ENCODE peak calls at places on chromosome 15, in nine cellular contexts. L is astrocyte of the spinal cord, T is A549, N is sigmoid colon, Z is IMR-90, I is lung, S is gastrocnemius medialis, B is PC-3, K is A673. Y is an unnamed sample.

GRCh38 chr15:79025802-79026201 is 64.8 kb downstream of the RASGRF1 start:
- DNase-seq in S (no peak), B (no peak), K (no peak), Z (no peak), L (no peak), T (no peak), N (no peak), I (no peak), Y (no peak)

GRCh38 chr15:36888018-36888992 is 212.0 kb downstream of the MEIS2 start:
- DNase-seq in T (no peak), B (no peak), L (no peak), Z (no peak), K (no peak), I (no peak), N (no peak), S (no peak), Y (no peak)

GRCh38 chr15:89200182-89200581 is 21.2 kb downstream of the RLBP1 start:
- DNase-seq in L (no peak), S (no peak), K (no peak), B (no peak), Z (no peak), I (no peak), T (no peak), N (no peak), Y (no peak)

GRCh38 chr15:31975446-31976229 is 54.7 kb upstream of the CHRNA7 start:
- DNase-seq in N (no peak), I (no peak), T (no peak), B (peak), L (no peak), S (no peak), Z (no peak), K (peak), Y (no peak)

GRCh38 chr15:40929730-40930429 is 740 bp downstream of the DLL4 start:
- DNase-seq in L (peak), K (no peak), I (peak), N (no peak), S (no peak), B (peak), Z (peak), T (no peak), Y (peak)

GRCh38 chr15:98942966-98943584 is 64.5 kb downstream of the PGPEP1L start:
- DNase-seq in Z (no peak), K (no peak), S (no peak), I (no peak), L (no peak), N (no peak), B (no peak), T (no peak), Y (no peak)

GRCh38 chr15:72369964-72370363 is 5.8 kb downstream of the HEXA start:
- DNase-seq in B (no peak), K (no peak), S (no peak), L (no peak), Z (no peak), N (no peak), I (no peak), T (no peak), Y (no peak)

GRCh38 chr15:100114100-100114499 is 227.7 kb downstream of the ADAMTS17 start:
- DNase-seq in I (no peak), T (no peak), N (peak), S (no peak), K (no peak), L (peak), Z (peak), B (no peak), Y (peak)

GRCh38 chr15:42736178-42736792 is 643 bp downstream of the CDAN1 start:
- DNase-seq in S (no peak), L (peak), N (peak), T (peak), K (peak), Z (no peak), B (peak), I (no peak), Y (no peak)

GRCh38 chr15:71250936-71251468 is 135.7 kb downstream of the THSD4 start:
- DNase-seq in T (no peak), I (no peak), L (no peak), S (no peak), Z (no peak), K (no peak), N (no peak), B (no peak), Y (no peak)

GRCh38 chr15:35362195-35362829 is 183.7 kb downstream of the DPH6 start:
- DNase-seq in I (no peak), S (no peak), B (no peak), K (no peak), N (no peak), Z (peak), T (no peak), L (peak), Y (no peak)

GRCh38 chr15:40595773-40596172 is 1.7 kb downstream of the KNL1 start:
- DNase-seq in K (peak), B (peak), Z (no peak), T (no peak), L (no peak), I (no peak), S (no peak), N (no peak), Y (no peak)

GRCh38 chr15:62209322-62209721 is 44.2 kb upstream of the C2CD4B start:
- DNase-seq in S (no peak), Z (no peak), K (no peak), N (no peak), B (no peak), T (no peak), I (no peak), L (no peak), Y (no peak)

GRCh38 chr15:55917881-55918296 is 75.5 kb downstream of the NEDD4 start:
- DNase-seq in Z (peak), B (peak), L (peak), T (peak), N (no peak), K (peak), I (no peak), S (peak), Y (no peak)

GRCh38 chr15:96115642-96116041 is 214.9 kb upstream of the NR2F2 start:
- DNase-seq in L (peak), T (no peak), B (peak), S (no peak), K (no peak), Z (peak), I (no peak), N (no peak), Y (no peak)
- H3K4me3 ChIP-seq in L (no peak), T (no peak), B (no peak), S (no peak), K (no peak), Z (no peak), I (no peak), N (no peak), Y (no peak)

GRCh38 chr15:94080989-94081605 is 150.3 kb upstream of the MCTP2 start:
- DNase-seq in I (no peak), L (no peak), B (peak), N (no peak), Z (no peak), T (no peak), S (no peak), K (no peak), Y (no peak)

GRCh38 chr15:94081829-94082228 is 149.5 kb upstream of the MCTP2 start:
- DNase-seq in B (peak), L (no peak), Z (no peak), K (no peak), S (no peak), I (no peak), N (no peak), T (no peak), Y (no peak)

GRCh38 chr15:94080416-94080815 is 150.9 kb upstream of the MCTP2 start:
- DNase-seq in B (peak), I (no peak), Z (no peak), K (peak), T (no peak), S (peak), L (peak), N (no peak), Y (peak)

GRCh38 chr15:94086360-94086759 is 145.0 kb upstream of the MCTP2 start:
- DNase-seq in I (no peak), Z (peak), K (no peak), N (no peak), S (no peak), B (no peak), L (peak), T (no peak), Y (no peak)

DNA sequence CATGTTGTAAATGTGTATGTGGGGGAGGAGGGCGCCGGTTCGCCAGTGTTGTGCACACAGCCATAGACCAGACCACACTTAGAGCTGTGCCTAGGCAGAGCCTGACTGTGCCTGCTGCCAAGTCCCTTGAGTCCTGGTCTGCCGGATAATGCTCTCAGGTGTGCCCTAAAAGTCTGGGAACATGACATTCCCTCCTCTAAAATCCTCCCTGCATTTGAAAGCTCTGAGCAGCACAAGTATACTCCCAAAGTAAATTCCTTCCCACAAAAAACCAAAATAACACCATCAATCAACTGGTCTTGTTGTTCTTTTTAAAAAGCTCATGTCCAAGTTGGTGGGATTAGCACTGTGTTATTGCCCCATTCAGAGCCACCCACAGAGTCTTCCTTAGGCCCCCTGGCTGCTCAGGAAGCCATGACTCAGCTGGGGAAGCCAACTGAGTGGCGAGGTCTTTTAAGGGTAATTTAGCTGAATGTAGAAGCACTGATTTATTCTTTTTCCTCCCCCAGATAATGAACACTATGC is 147.8 kb upstream of the MCTP2 start:
- DNase-seq in N (peak), K (peak), I (no peak), B (no peak), S (no peak), L (peak), Z (peak), T (no peak), Y (no peak)
- TF ChIP-seq CTCF in N (no peak), K (no peak), I (no peak), B (no peak), S (no peak), L (peak), Z (no peak), T (no peak), Y (no peak)

DNA sequence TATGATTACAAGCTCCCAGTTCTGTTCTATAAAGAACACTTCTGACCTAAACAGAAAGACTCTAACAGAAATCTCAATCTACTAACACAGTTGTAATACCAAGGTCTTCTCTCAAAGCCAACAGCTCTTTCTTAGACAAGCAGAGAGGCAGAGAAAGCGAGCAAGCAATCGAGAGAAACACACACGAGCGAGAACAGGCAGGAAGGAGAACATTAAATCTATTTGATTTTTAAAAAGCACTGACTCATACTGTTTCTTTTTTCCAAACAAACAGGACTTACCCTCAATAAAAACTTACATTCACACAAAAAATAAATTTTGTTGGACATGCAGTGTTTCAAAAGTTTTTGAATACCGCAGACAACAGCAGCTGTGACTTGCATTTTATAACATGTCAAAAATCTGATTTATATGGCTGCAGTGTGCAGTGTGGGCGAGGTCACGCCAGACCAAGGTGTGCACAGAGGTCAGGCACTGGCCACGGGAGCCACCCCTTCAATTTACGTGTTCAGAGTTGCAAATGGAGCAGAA is at the start of gene NRG4:
- DNase-seq in L (no peak), Z (peak), N (no peak), I (no peak), K (no peak), T (peak), B (peak), S (peak), Y (no peak)
- H3K4me3 ChIP-seq in L (no peak), Z (peak), N (no peak), I (no peak), K (peak), T (peak), B (peak), S (peak), Y (no peak)

GRCh38 chr15:74799843-74800558 is 12.6 kb upstream of the LMAN1L start:
- DNase-seq in Z (peak), S (peak), N (peak), I (peak), K (peak), B (peak), L (peak), T (peak), Y (peak)

GRCh38 chr15:74799255-74799842 is 13.3 kb upstream of the LMAN1L start:
- DNase-seq in K (no peak), I (no peak), N (peak), L (no peak), S (no peak), Z (no peak), T (no peak), B (no peak), Y (no peak)

GRCh38 chr15:74802290-74802689 is 10.3 kb upstream of the LMAN1L start:
- DNase-seq in N (no peak), T (no peak), L (no peak), Z (no peak), S (no peak), I (no peak), B (no peak), K (no peak), Y (no peak)

GRCh38 chr15:74801311-74801997 is 11.2 kb upstream of the LMAN1L start:
- DNase-seq in T (no peak), K (no peak), S (no peak), L (no peak), B (no peak), Z (no peak), N (no peak), I (no peak), Y (no peak)

GRCh38 chr15:74800559-74801094 is 12.0 kb upstream of the LMAN1L start:
- DNase-seq in K (no peak), I (no peak), B (no peak), S (no peak), N (no peak), T (no peak), L (no peak), Z (no peak), Y (no peak)
- TF ChIP-seq CTCF in K (no peak), I (no peak), B (no peak), S (no peak), N (no peak), T (no peak), L (no peak), Z (no peak), Y (no peak)

GRCh38 chr15:90596943-90597342 is 67.2 kb downstream of the CRTC3 start:
- DNase-seq in B (no peak), L (no peak), Z (no peak), T (no peak), I (no peak), S (peak), N (no peak), K (no peak), Y (no peak)
- H3K4me3 ChIP-seq in B (no peak), L (no peak), Z (no peak), T (no peak), I (no peak), S (no peak), N (no peak), K (no peak), Y (no peak)

DNA sequence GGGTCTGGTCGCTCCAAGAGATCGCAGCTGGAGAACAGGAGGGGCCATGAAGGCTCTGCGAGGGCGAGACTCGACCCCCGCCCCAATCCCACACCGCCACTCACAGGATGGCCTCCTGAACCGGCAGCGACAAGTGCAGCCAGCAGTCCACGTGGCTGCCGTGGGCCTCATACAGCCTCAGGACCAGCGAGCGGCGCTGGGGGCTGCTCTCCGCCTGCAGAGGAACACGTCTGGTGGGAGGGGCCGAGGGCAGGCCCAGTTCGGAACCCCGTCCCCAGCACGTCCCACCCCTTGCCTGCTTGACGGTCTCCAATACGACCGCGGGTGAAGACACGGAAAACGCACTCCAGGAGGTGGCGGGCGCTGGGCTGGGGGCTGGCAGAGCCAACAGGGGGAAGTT is 9.2 kb downstream of the NEIL1 start:
- DNase-seq in Z (no peak), K (no peak), N (no peak), L (no peak), I (no peak), B (no peak), S (no peak), T (no peak), Y (no peak)
- TF ChIP-seq CTCF in Z (no peak), K (no peak), N (no peak), L (no peak), I (no peak), B (no peak), S (no peak), T (no peak), Y (no peak)

GRCh38 chr15:69806287-69806915 is 291.3 kb downstream of the TLE3 start:
- DNase-seq in T (no peak), B (no peak), K (no peak), S (no peak), Z (no peak), I (no peak), N (no peak), L (no peak), Y (no peak)
- H3K4me3 ChIP-seq in T (no peak), B (no peak), K (no peak), S (no peak), Z (no peak), I (no peak), N (no peak), L (no peak), Y (no peak)

DNA sequence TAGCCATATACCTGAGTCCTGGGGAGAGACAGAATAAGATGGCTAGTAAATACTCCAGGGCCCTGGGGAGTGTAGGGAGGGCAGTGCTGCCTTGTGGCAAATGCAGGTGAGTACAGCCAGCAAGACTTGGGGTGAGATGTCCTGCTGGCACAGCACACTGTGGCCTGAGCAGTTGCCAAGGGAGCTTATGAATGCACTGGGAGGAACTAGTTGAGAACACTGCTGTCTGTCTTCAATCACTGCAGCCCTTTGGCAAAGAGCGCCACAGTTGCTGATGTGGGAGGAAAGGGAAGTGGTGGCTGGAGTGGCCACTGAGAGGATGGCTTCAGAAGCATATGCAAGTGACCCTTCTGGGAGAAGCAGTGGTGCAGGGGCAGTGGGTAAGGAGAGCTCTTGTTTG is 264.6 kb downstream of the RORA start:
- DNase-seq in I (no peak), T (no peak), B (no peak), K (no peak), N (peak), Z (no peak), L (no peak), S (peak), Y (no peak)
- TF ChIP-seq CTCF in I (no peak), T (no peak), B (no peak), K (no peak), N (no peak), Z (no peak), L (no peak), S (peak), Y (no peak)

Y was measured in left ventricle myocardium inferior.